ENCODE peak calls at places on chromosomes 3 and 15, in five cellular contexts. One of them, this sample, is unnamed.

GRCh38 chr3:195746751-195747150 is 26.0 kb downstream of the MUC20 start:
- DNase-seq in dorsolateral prefrontal cortex: no peak
- DNase-seq in AG10803: no peak
- DNase-seq in sigmoid colon: no peak
- DNase-seq in CD4-positive, alpha-beta T cell: no peak
- DNase-seq in this sample: no peak

GRCh38 chr3:70702132-70702531 is 389.7 kb upstream of the MDFIC2 start:
- DNase-seq in dorsolateral prefrontal cortex: no peak
- DNase-seq in AG10803: no peak
- DNase-seq in sigmoid colon: no peak
- DNase-seq in CD4-positive, alpha-beta T cell: no peak
- DNase-seq in this sample: no peak

GRCh38 chr3:85516146-85516545 is 557.4 kb downstream of the CADM2 start:
- DNase-seq in dorsolateral prefrontal cortex: no peak
- DNase-seq in AG10803: no peak
- DNase-seq in sigmoid colon: no peak
- DNase-seq in CD4-positive, alpha-beta T cell: no peak
- DNase-seq in this sample: no peak

GRCh38 chr3:196162679-196163078 is 48.5 kb downstream of the ZDHHC19 start:
- DNase-seq in dorsolateral prefrontal cortex: no peak
- DNase-seq in AG10803: no peak
- DNase-seq in sigmoid colon: no peak
- DNase-seq in CD4-positive, alpha-beta T cell: no peak
- DNase-seq in this sample: no peak

GRCh38 chr3:170749185-170749584 is 120.8 kb downstream of the RPL22L1 start:
- DNase-seq in dorsolateral prefrontal cortex: no peak
- DNase-seq in AG10803: no peak
- DNase-seq in sigmoid colon: no peak
- DNase-seq in CD4-positive, alpha-beta T cell: no peak
- DNase-seq in this sample: no peak

GRCh38 chr15:55683366-55683765 is 59.6 kb downstream of the PRTG start:
- DNase-seq in dorsolateral prefrontal cortex: no peak
- DNase-seq in AG10803: peak; percentile 48
- DNase-seq in sigmoid colon: no peak
- DNase-seq in CD4-positive, alpha-beta T cell: no peak
- DNase-seq in this sample: no peak

GRCh38 chr3:64684715-64685261 is 3.0 kb downstream of the ADAMTS9 start:
- DNase-seq in dorsolateral prefrontal cortex: peak; percentile 44
- DNase-seq in AG10803: peak; percentile 48
- DNase-seq in sigmoid colon: peak; percentile 93
- DNase-seq in CD4-positive, alpha-beta T cell: no peak
- DNase-seq in this sample: no peak

GRCh38 chr3:123779646-123780231 is 104.4 kb downstream of the MYLK start:
- DNase-seq in dorsolateral prefrontal cortex: no peak
- DNase-seq in AG10803: no peak
- DNase-seq in sigmoid colon: no peak
- DNase-seq in CD4-positive, alpha-beta T cell: no peak
- DNase-seq in this sample: no peak

GRCh38 chr15:50353251-50353998 is 1.6 kb downstream of the GABPB1 start:
- DNase-seq in dorsolateral prefrontal cortex: no peak
- DNase-seq in AG10803: peak; percentile 94
- DNase-seq in sigmoid colon: no peak
- DNase-seq in CD4-positive, alpha-beta T cell: no peak
- DNase-seq in this sample: no peak

GRCh38 chr3:172104471-172105072 is 65.2 kb downstream of the FNDC3B start:
- DNase-seq in dorsolateral prefrontal cortex: no peak
- DNase-seq in AG10803: no peak
- DNase-seq in sigmoid colon: no peak
- DNase-seq in CD4-positive, alpha-beta T cell: no peak
- DNase-seq in this sample: no peak

GRCh38 chr15:23648920-23649515 is 1.4 kb upstream of the MAGEL2 start:
- DNase-seq in dorsolateral prefrontal cortex: peak; percentile 51
- DNase-seq in AG10803: peak; percentile 4
- DNase-seq in sigmoid colon: no peak
- DNase-seq in CD4-positive, alpha-beta T cell: peak; percentile 19
- DNase-seq in this sample: no peak

GRCh38 chr3:125602752-125603649 is 7.7 kb upstream of the OSBPL11 start:
- DNase-seq in dorsolateral prefrontal cortex: no peak
- DNase-seq in AG10803: peak; percentile 62
- DNase-seq in sigmoid colon: no peak
- DNase-seq in CD4-positive, alpha-beta T cell: no peak
- DNase-seq in this sample: no peak

GRCh38 chr3:13475871-13476590 is 4.1 kb upstream of the HDAC11 start:
- DNase-seq in dorsolateral prefrontal cortex: peak; percentile 50
- DNase-seq in AG10803: peak; percentile 23
- DNase-seq in sigmoid colon: no peak
- DNase-seq in CD4-positive, alpha-beta T cell: no peak
- DNase-seq in this sample: no peak

GRCh38 chr15:31267161-31268107 is 59.2 kb upstream of the KLF13 start:
- DNase-seq in dorsolateral prefrontal cortex: no peak
- DNase-seq in AG10803: no peak
- DNase-seq in sigmoid colon: peak; percentile 58
- DNase-seq in CD4-positive, alpha-beta T cell: no peak
- DNase-seq in this sample: peak; percentile 73

GRCh38 chr3:127684871-127685707 is 12.3 kb downstream of the ABTB1 start:
- DNase-seq in dorsolateral prefrontal cortex: peak; percentile 35
- DNase-seq in AG10803: no peak
- DNase-seq in sigmoid colon: peak; percentile 63
- DNase-seq in CD4-positive, alpha-beta T cell: no peak
- DNase-seq in this sample: no peak

GRCh38 chr3:149449100-149449654 is 25.3 kb upstream of the TM4SF4 start:
- DNase-seq in dorsolateral prefrontal cortex: no peak
- DNase-seq in AG10803: peak; percentile 47
- DNase-seq in sigmoid colon: no peak
- DNase-seq in CD4-positive, alpha-beta T cell: no peak
- DNase-seq in this sample: no peak

GRCh38 chr15:71060983-71061382 is 54.3 kb upstream of the THSD4 start:
- DNase-seq in dorsolateral prefrontal cortex: no peak
- DNase-seq in AG10803: peak; percentile 59
- DNase-seq in sigmoid colon: no peak
- DNase-seq in CD4-positive, alpha-beta T cell: no peak
- DNase-seq in this sample: no peak

GRCh38 chr3:157700405-157700804 is 197.2 kb upstream of the VEPH1 start:
- DNase-seq in dorsolateral prefrontal cortex: no peak
- DNase-seq in AG10803: no peak
- DNase-seq in sigmoid colon: no peak
- DNase-seq in CD4-positive, alpha-beta T cell: no peak
- DNase-seq in this sample: no peak

GRCh38 chr15:92848852-92849598 is 51.1 kb upstream of the CHD2 start:
- DNase-seq in dorsolateral prefrontal cortex: no peak
- DNase-seq in AG10803: peak; percentile 79
- DNase-seq in sigmoid colon: no peak
- DNase-seq in CD4-positive, alpha-beta T cell: peak; percentile 47
- DNase-seq in this sample: no peak

GRCh38 chr3:9862391-9863235 is 17.4 kb downstream of the CIDEC start:
- DNase-seq in dorsolateral prefrontal cortex: no peak
- DNase-seq in AG10803: peak; percentile 28
- DNase-seq in sigmoid colon: peak; percentile 89
- DNase-seq in CD4-positive, alpha-beta T cell: peak; percentile 18
- DNase-seq in this sample: no peak

GRCh38 chr3:116770815-116771450 is 61.4 kb downstream of the TUSC7 start:
- DNase-seq in dorsolateral prefrontal cortex: peak; percentile 77
- DNase-seq in AG10803: peak; percentile 69
- DNase-seq in sigmoid colon: peak; percentile 78
- DNase-seq in CD4-positive, alpha-beta T cell: no peak
- DNase-seq in this sample: peak; percentile 86

GRCh38 chr3:31035681-31036080 is 141.2 kb upstream of the GADL1 start:
- DNase-seq in dorsolateral prefrontal cortex: no peak
- DNase-seq in AG10803: no peak
- DNase-seq in sigmoid colon: no peak
- DNase-seq in CD4-positive, alpha-beta T cell: no peak
- DNase-seq in this sample: no peak

GRCh38 chr3:98612587-98612986 is 19.2 kb upstream of the CPOX start:
- DNase-seq in dorsolateral prefrontal cortex: no peak
- DNase-seq in AG10803: no peak
- DNase-seq in sigmoid colon: no peak
- DNase-seq in CD4-positive, alpha-beta T cell: no peak
- DNase-seq in this sample: no peak
- TF ChIP-seq CTCF in dorsolateral prefrontal cortex: no peak
- TF ChIP-seq CTCF in AG10803: no peak
- TF ChIP-seq CTCF in sigmoid colon: no peak
- TF ChIP-seq CTCF in CD4-positive, alpha-beta T cell: no peak
- TF ChIP-seq CTCF in this sample: peak; percentile 9

GRCh38 chr15:51403072-51403878 is 61.8 kb downstream of the GLDN start:
- DNase-seq in dorsolateral prefrontal cortex: no peak
- DNase-seq in AG10803: peak; percentile 48
- DNase-seq in sigmoid colon: no peak
- DNase-seq in CD4-positive, alpha-beta T cell: no peak
- DNase-seq in this sample: peak; percentile 46
- TF ChIP-seq CTCF in dorsolateral prefrontal cortex: peak; percentile 58
- TF ChIP-seq CTCF in AG10803: peak; percentile 83
- TF ChIP-seq CTCF in sigmoid colon: no peak
- TF ChIP-seq CTCF in CD4-positive, alpha-beta T cell: no peak
- TF ChIP-seq CTCF in this sample: peak; percentile 68

DNA sequence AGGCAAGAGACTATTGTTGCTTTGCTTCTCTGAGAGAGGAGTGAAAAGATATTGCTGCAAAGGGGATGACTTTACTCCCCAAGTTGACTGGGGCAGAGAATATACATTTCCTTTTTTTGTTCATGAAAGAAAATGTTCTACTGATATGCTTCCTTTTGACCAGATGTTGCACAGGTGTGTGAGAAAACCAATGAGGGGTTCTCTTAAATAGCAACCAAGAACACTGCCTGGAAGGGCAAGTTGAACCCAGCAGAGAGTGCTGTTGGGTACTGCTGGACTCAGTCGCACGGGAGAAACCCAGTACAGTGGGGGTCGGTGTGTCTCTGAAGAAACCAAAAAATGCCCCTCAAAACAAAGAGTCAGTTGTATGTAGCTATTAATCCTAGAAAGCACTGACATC is 101.2 kb downstream of the CHST2 start:
- DNase-seq in dorsolateral prefrontal cortex: no peak
- DNase-seq in AG10803: no peak
- DNase-seq in sigmoid colon: no peak
- DNase-seq in CD4-positive, alpha-beta T cell: no peak
- DNase-seq in this sample: no peak
- TF ChIP-seq CTCF in dorsolateral prefrontal cortex: no peak
- TF ChIP-seq CTCF in AG10803: no peak
- TF ChIP-seq CTCF in sigmoid colon: no peak
- TF ChIP-seq CTCF in CD4-positive, alpha-beta T cell: no peak
- TF ChIP-seq CTCF in this sample: no peak

GRCh38 chr3:119808244-119808643 is 26.3 kb downstream of the NR1I2 start:
- DNase-seq in dorsolateral prefrontal cortex: no peak
- DNase-seq in AG10803: no peak
- DNase-seq in sigmoid colon: no peak
- DNase-seq in CD4-positive, alpha-beta T cell: no peak
- DNase-seq in this sample: no peak
- TF ChIP-seq CTCF in dorsolateral prefrontal cortex: no peak
- TF ChIP-seq CTCF in AG10803: no peak
- TF ChIP-seq CTCF in sigmoid colon: no peak
- TF ChIP-seq CTCF in CD4-positive, alpha-beta T cell: no peak
- TF ChIP-seq CTCF in this sample: no peak

DNA sequence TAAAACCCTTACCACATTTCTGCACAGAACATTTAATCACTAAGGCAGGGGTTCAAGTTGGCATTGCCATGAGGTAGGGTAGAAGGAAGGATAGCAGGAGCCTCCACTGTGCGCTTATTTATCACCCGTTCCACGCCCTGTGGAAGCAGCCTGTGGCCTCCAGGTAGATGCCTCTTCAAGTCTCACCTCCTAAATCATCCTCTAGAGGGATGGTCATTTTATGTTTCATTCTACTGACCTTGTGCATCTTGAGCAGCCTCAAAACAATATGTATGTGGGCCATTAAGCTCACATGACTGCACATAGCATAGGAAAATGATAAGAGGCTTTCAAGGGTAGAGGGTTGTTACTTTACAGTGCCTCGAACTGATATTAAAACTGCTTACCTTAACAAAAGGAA is 546.2 kb downstream of the GRM7 start:
- DNase-seq in dorsolateral prefrontal cortex: no peak
- DNase-seq in AG10803: no peak
- DNase-seq in sigmoid colon: no peak
- DNase-seq in CD4-positive, alpha-beta T cell: no peak
- DNase-seq in this sample: no peak
- TF ChIP-seq CTCF in dorsolateral prefrontal cortex: no peak
- TF ChIP-seq CTCF in AG10803: no peak
- TF ChIP-seq CTCF in sigmoid colon: no peak
- TF ChIP-seq CTCF in CD4-positive, alpha-beta T cell: no peak
- TF ChIP-seq CTCF in this sample: no peak

DNA sequence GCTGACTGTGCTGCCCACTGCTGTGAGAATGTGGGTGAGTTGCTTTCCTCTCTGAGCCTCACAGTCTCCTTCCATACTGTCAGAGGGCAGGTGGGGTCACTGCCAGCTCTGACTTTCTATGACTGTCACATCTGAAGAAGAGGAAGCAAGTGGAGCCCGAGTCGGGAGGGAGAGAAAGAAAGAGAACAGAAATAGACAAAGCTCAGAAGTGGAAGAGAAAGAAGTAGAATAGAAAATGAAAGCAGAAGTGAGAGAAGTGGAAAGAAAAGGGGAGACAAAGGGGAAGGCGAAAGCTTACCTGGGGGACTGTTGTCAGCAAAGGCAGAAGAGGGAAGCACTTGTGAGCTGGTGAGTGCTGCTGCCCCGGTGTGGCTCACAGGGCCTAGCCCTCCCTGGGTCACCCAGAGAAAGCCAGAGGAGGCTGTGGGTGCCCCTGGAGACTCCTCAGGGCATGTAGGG is 57.9 kb downstream of the EPHB1 start:
- DNase-seq in dorsolateral prefrontal cortex: no peak
- DNase-seq in AG10803: no peak
- DNase-seq in sigmoid colon: no peak
- DNase-seq in CD4-positive, alpha-beta T cell: no peak
- DNase-seq in this sample: no peak
- TF ChIP-seq CTCF in dorsolateral prefrontal cortex: no peak
- TF ChIP-seq CTCF in AG10803: no peak
- TF ChIP-seq CTCF in sigmoid colon: no peak
- TF ChIP-seq CTCF in CD4-positive, alpha-beta T cell: no peak
- TF ChIP-seq CTCF in this sample: no peak

GRCh38 chr3:49668414-49668797 is 5.7 kb upstream of the APEH start:
- DNase-seq in dorsolateral prefrontal cortex: no peak
- DNase-seq in AG10803: no peak
- DNase-seq in sigmoid colon: no peak
- DNase-seq in CD4-positive, alpha-beta T cell: no peak
- DNase-seq in this sample: no peak
- TF ChIP-seq CTCF in dorsolateral prefrontal cortex: no peak
- TF ChIP-seq CTCF in AG10803: no peak
- TF ChIP-seq CTCF in sigmoid colon: no peak
- TF ChIP-seq CTCF in CD4-positive, alpha-beta T cell: no peak
- TF ChIP-seq CTCF in this sample: no peak

DNA sequence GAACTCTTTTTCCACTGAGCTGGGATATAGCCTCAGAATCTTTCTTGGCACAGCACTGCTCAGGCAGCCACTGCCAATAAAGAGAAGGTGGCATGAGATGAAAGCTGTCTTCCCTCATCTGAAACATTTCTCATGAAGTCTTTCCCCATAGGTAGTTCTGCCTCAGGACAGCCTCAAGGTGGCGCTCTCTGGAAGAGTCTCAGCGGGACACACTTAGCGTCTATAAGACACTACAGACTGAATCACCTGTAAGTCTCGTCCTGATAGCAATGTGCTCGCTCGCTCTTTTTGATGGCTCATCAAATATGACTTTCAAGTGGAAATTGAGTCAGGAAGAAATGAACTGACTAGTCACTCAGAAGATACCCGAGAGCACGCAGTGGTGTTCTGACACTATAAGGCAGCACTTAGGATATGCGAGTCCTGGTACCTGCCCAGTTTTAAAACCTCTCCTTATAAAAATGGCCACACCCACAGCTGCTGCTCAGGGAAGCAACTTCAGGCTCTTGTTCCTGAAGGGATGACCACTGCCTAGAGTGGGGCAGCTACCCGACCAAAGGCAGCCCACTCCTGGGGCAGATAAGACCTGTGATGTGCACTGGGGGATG is 269.5 kb downstream of the SUCLG2 start:
- DNase-seq in dorsolateral prefrontal cortex: no peak
- DNase-seq in AG10803: peak; percentile 32
- DNase-seq in sigmoid colon: no peak
- DNase-seq in CD4-positive, alpha-beta T cell: peak; percentile 40
- DNase-seq in this sample: no peak
- TF ChIP-seq CTCF in dorsolateral prefrontal cortex: peak; percentile 48
- TF ChIP-seq CTCF in AG10803: peak; percentile 66
- TF ChIP-seq CTCF in sigmoid colon: no peak
- TF ChIP-seq CTCF in CD4-positive, alpha-beta T cell: peak; percentile 37
- TF ChIP-seq CTCF in this sample: peak; percentile 58

This sample was measured in osteocyte.